ENCODE peak calls at places on chromosomes 5 and 9, in seven cellular contexts. One of them, this sample, is unnamed.
A peak's percentile ranks its signal among the peaks of the same experiment; 100 is the strongest.

GRCh38 chr9:4226331-4227250 is 73.3 kb downstream of the GLIS3 start:
- DNase-seq in C1 segment of cervical spinal cord: no peak
- DNase-seq in NCI-H2171: no peak
- DNase-seq in foreskin melanocyte: no peak
- DNase-seq in activated T-cell treated with anti-CD3 and anti-CD28 coated beads, Interleukin-2, amount 50 U/mL, for 72 hours: no peak
- DNase-seq in activated CD8-positive, alpha-beta memory T cell treated with anti-CD3 and anti-CD28 coated beads for 1 hour: no peak
- DNase-seq in WTC11: no peak
- DNase-seq in this sample: no peak

GRCh38 chr9:108258640-108259039 is 597.1 kb downstream of the ACTL7B start:
- DNase-seq in activated T-cell treated with anti-CD3 and anti-CD28 coated beads, Interleukin-2, amount 50 U/mL, for 72 hours: no peak
- DNase-seq in foreskin melanocyte: peak; percentile 94
- DNase-seq in NCI-H2171: no peak
- DNase-seq in activated CD8-positive, alpha-beta memory T cell treated with anti-CD3 and anti-CD28 coated beads for 1 hour: no peak
- DNase-seq in WTC11: no peak
- DNase-seq in C1 segment of cervical spinal cord: no peak
- DNase-seq in this sample: no peak

GRCh38 chr9:110650991-110651411 is 17.6 kb upstream of the MUSK start:
- DNase-seq in foreskin melanocyte: peak; percentile 87
- DNase-seq in WTC11: no peak
- DNase-seq in C1 segment of cervical spinal cord: no peak
- DNase-seq in activated T-cell treated with anti-CD3 and anti-CD28 coated beads, Interleukin-2, amount 50 U/mL, for 72 hours: no peak
- DNase-seq in activated CD8-positive, alpha-beta memory T cell treated with anti-CD3 and anti-CD28 coated beads for 1 hour: no peak
- DNase-seq in NCI-H2171: no peak
- DNase-seq in this sample: no peak

GRCh38 chr5:79512692-79513518 is 1.0 kb downstream of the HOMER1 start:
- DNase-seq in C1 segment of cervical spinal cord: no peak
- DNase-seq in activated T-cell treated with anti-CD3 and anti-CD28 coated beads, Interleukin-2, amount 50 U/mL, for 72 hours: peak; percentile 4
- DNase-seq in NCI-H2171: peak; percentile 14
- DNase-seq in foreskin melanocyte: peak; percentile 32
- DNase-seq in activated CD8-positive, alpha-beta memory T cell treated with anti-CD3 and anti-CD28 coated beads for 1 hour: no peak
- DNase-seq in WTC11: no peak
- DNase-seq in this sample: no peak

GRCh38 chr5:33788922-33789321 is 102.9 kb downstream of the ADAMTS12 start:
- DNase-seq in activated CD8-positive, alpha-beta memory T cell treated with anti-CD3 and anti-CD28 coated beads for 1 hour: no peak
- DNase-seq in foreskin melanocyte: peak; percentile 65
- DNase-seq in activated T-cell treated with anti-CD3 and anti-CD28 coated beads, Interleukin-2, amount 50 U/mL, for 72 hours: no peak
- DNase-seq in C1 segment of cervical spinal cord: no peak
- DNase-seq in WTC11: no peak
- DNase-seq in NCI-H2171: no peak
- DNase-seq in this sample: peak; percentile 90

GRCh38 chr9:35203531-35203930 is 41.7 kb downstream of the UNC13B start:
- DNase-seq in C1 segment of cervical spinal cord: no peak
- DNase-seq in WTC11: no peak
- DNase-seq in foreskin melanocyte: no peak
- DNase-seq in NCI-H2171: no peak
- DNase-seq in activated CD8-positive, alpha-beta memory T cell treated with anti-CD3 and anti-CD28 coated beads for 1 hour: no peak
- DNase-seq in activated T-cell treated with anti-CD3 and anti-CD28 coated beads, Interleukin-2, amount 50 U/mL, for 72 hours: no peak
- DNase-seq in this sample: no peak

GRCh38 chr9:112487008-112487798 is 576 bp downstream of the KIAA1958 start:
- DNase-seq in C1 segment of cervical spinal cord: peak; percentile 23
- DNase-seq in NCI-H2171: peak; percentile 42
- DNase-seq in foreskin melanocyte: peak; percentile 28
- DNase-seq in activated T-cell treated with anti-CD3 and anti-CD28 coated beads, Interleukin-2, amount 50 U/mL, for 72 hours: peak; percentile 58
- DNase-seq in activated CD8-positive, alpha-beta memory T cell treated with anti-CD3 and anti-CD28 coated beads for 1 hour: peak; percentile 38
- DNase-seq in WTC11: peak; percentile 67
- DNase-seq in this sample: peak; percentile 94

GRCh38 chr9:135561391-135562234 is at the start of gene PAEP:
- DNase-seq in activated CD8-positive, alpha-beta memory T cell treated with anti-CD3 and anti-CD28 coated beads for 1 hour: no peak
- DNase-seq in C1 segment of cervical spinal cord: no peak
- DNase-seq in foreskin melanocyte: peak; percentile 21
- DNase-seq in WTC11: no peak
- DNase-seq in NCI-H2171: no peak
- DNase-seq in activated T-cell treated with anti-CD3 and anti-CD28 coated beads, Interleukin-2, amount 50 U/mL, for 72 hours: no peak
- DNase-seq in this sample: no peak

GRCh38 chr9:85004818-85005413 is 335.4 kb downstream of the NTRK2 start:
- DNase-seq in WTC11: no peak
- DNase-seq in activated T-cell treated with anti-CD3 and anti-CD28 coated beads, Interleukin-2, amount 50 U/mL, for 72 hours: no peak
- DNase-seq in foreskin melanocyte: no peak
- DNase-seq in C1 segment of cervical spinal cord: no peak
- DNase-seq in NCI-H2171: no peak
- DNase-seq in activated CD8-positive, alpha-beta memory T cell treated with anti-CD3 and anti-CD28 coated beads for 1 hour: no peak
- DNase-seq in this sample: no peak

GRCh38 chr9:128024761-128025308 is 42.3 kb downstream of the NAIF1 start:
- DNase-seq in C1 segment of cervical spinal cord: no peak
- DNase-seq in NCI-H2171: no peak
- DNase-seq in activated T-cell treated with anti-CD3 and anti-CD28 coated beads, Interleukin-2, amount 50 U/mL, for 72 hours: no peak
- DNase-seq in foreskin melanocyte: no peak
- DNase-seq in activated CD8-positive, alpha-beta memory T cell treated with anti-CD3 and anti-CD28 coated beads for 1 hour: no peak
- DNase-seq in WTC11: no peak
- DNase-seq in this sample: no peak

GRCh38 chr5:39891376-39891775 is 466.6 kb upstream of the DAB2 start:
- DNase-seq in activated CD8-positive, alpha-beta memory T cell treated with anti-CD3 and anti-CD28 coated beads for 1 hour: no peak
- DNase-seq in activated T-cell treated with anti-CD3 and anti-CD28 coated beads, Interleukin-2, amount 50 U/mL, for 72 hours: no peak
- DNase-seq in NCI-H2171: no peak
- DNase-seq in foreskin melanocyte: no peak
- DNase-seq in WTC11: no peak
- DNase-seq in C1 segment of cervical spinal cord: no peak
- DNase-seq in this sample: no peak

GRCh38 chr9:336039-336438 is 121.4 kb downstream of the DOCK8 start:
- DNase-seq in NCI-H2171: no peak
- DNase-seq in activated CD8-positive, alpha-beta memory T cell treated with anti-CD3 and anti-CD28 coated beads for 1 hour: no peak
- DNase-seq in foreskin melanocyte: peak; percentile 51
- DNase-seq in activated T-cell treated with anti-CD3 and anti-CD28 coated beads, Interleukin-2, amount 50 U/mL, for 72 hours: no peak
- DNase-seq in WTC11: no peak
- DNase-seq in C1 segment of cervical spinal cord: no peak
- DNase-seq in this sample: no peak

GRCh38 chr5:140360101-140360500 is at the start of gene SLC4A9:
- DNase-seq in C1 segment of cervical spinal cord: no peak
- DNase-seq in activated T-cell treated with anti-CD3 and anti-CD28 coated beads, Interleukin-2, amount 50 U/mL, for 72 hours: no peak
- DNase-seq in foreskin melanocyte: no peak
- DNase-seq in NCI-H2171: no peak
- DNase-seq in activated CD8-positive, alpha-beta memory T cell treated with anti-CD3 and anti-CD28 coated beads for 1 hour: no peak
- DNase-seq in WTC11: no peak
- DNase-seq in this sample: no peak

GRCh38 chr5:34743878-34744277 is 87.8 kb downstream of the RAI14 start:
- DNase-seq in foreskin melanocyte: no peak
- DNase-seq in activated CD8-positive, alpha-beta memory T cell treated with anti-CD3 and anti-CD28 coated beads for 1 hour: no peak
- DNase-seq in C1 segment of cervical spinal cord: no peak
- DNase-seq in activated T-cell treated with anti-CD3 and anti-CD28 coated beads, Interleukin-2, amount 50 U/mL, for 72 hours: no peak
- DNase-seq in WTC11: no peak
- DNase-seq in NCI-H2171: no peak
- DNase-seq in this sample: peak; percentile 80

GRCh38 chr5:116451905-116452450 is 122.6 kb downstream of the SEMA6A start:
- DNase-seq in WTC11: no peak
- DNase-seq in activated CD8-positive, alpha-beta memory T cell treated with anti-CD3 and anti-CD28 coated beads for 1 hour: no peak
- DNase-seq in activated T-cell treated with anti-CD3 and anti-CD28 coated beads, Interleukin-2, amount 50 U/mL, for 72 hours: no peak
- DNase-seq in NCI-H2171: no peak
- DNase-seq in foreskin melanocyte: no peak
- DNase-seq in C1 segment of cervical spinal cord: no peak
- DNase-seq in this sample: no peak

GRCh38 chr9:99352786-99353185 is 130.7 kb downstream of the SEC61B start:
- DNase-seq in activated T-cell treated with anti-CD3 and anti-CD28 coated beads, Interleukin-2, amount 50 U/mL, for 72 hours: no peak
- DNase-seq in foreskin melanocyte: no peak
- DNase-seq in C1 segment of cervical spinal cord: no peak
- DNase-seq in WTC11: no peak
- DNase-seq in activated CD8-positive, alpha-beta memory T cell treated with anti-CD3 and anti-CD28 coated beads for 1 hour: no peak
- DNase-seq in NCI-H2171: no peak
- DNase-seq in this sample: no peak

GRCh38 chr9:34664281-34665108 is 2.0 kb upstream of the CCL27 start:
- DNase-seq in NCI-H2171: no peak
- DNase-seq in C1 segment of cervical spinal cord: peak; percentile 53
- DNase-seq in activated CD8-positive, alpha-beta memory T cell treated with anti-CD3 and anti-CD28 coated beads for 1 hour: no peak
- DNase-seq in foreskin melanocyte: peak; percentile 57
- DNase-seq in activated T-cell treated with anti-CD3 and anti-CD28 coated beads, Interleukin-2, amount 50 U/mL, for 72 hours: peak; percentile 86
- DNase-seq in WTC11: peak; percentile 94
- DNase-seq in this sample: peak; percentile 97

GRCh38 chr5:108924457-108924961 is 176.8 kb downstream of the FER start:
- DNase-seq in foreskin melanocyte: no peak
- DNase-seq in WTC11: no peak
- DNase-seq in activated CD8-positive, alpha-beta memory T cell treated with anti-CD3 and anti-CD28 coated beads for 1 hour: no peak
- DNase-seq in C1 segment of cervical spinal cord: no peak
- DNase-seq in activated T-cell treated with anti-CD3 and anti-CD28 coated beads, Interleukin-2, amount 50 U/mL, for 72 hours: no peak
- DNase-seq in NCI-H2171: no peak
- DNase-seq in this sample: no peak

GRCh38 chr9:89661391-89661949 is 56.7 kb downstream of the GADD45G start:
- DNase-seq in WTC11: no peak
- DNase-seq in NCI-H2171: no peak
- DNase-seq in foreskin melanocyte: no peak
- DNase-seq in activated T-cell treated with anti-CD3 and anti-CD28 coated beads, Interleukin-2, amount 50 U/mL, for 72 hours: no peak
- DNase-seq in activated CD8-positive, alpha-beta memory T cell treated with anti-CD3 and anti-CD28 coated beads for 1 hour: no peak
- DNase-seq in C1 segment of cervical spinal cord: no peak
- DNase-seq in this sample: no peak

GRCh38 chr9:98146101-98146991 is 27.3 kb upstream of the TRIM14 start:
- DNase-seq in WTC11: no peak
- DNase-seq in NCI-H2171: peak; percentile 4
- DNase-seq in foreskin melanocyte: no peak
- DNase-seq in activated CD8-positive, alpha-beta memory T cell treated with anti-CD3 and anti-CD28 coated beads for 1 hour: no peak
- DNase-seq in activated T-cell treated with anti-CD3 and anti-CD28 coated beads, Interleukin-2, amount 50 U/mL, for 72 hours: no peak
- DNase-seq in C1 segment of cervical spinal cord: no peak
- DNase-seq in this sample: peak; percentile 23

GRCh38 chr5:8825161-8825757 is 720.6 kb downstream of the SEMA5A start:
- DNase-seq in foreskin melanocyte: no peak
- DNase-seq in WTC11: no peak
- DNase-seq in NCI-H2171: peak; percentile 10
- DNase-seq in C1 segment of cervical spinal cord: no peak
- DNase-seq in activated CD8-positive, alpha-beta memory T cell treated with anti-CD3 and anti-CD28 coated beads for 1 hour: no peak
- DNase-seq in activated T-cell treated with anti-CD3 and anti-CD28 coated beads, Interleukin-2, amount 50 U/mL, for 72 hours: no peak
- DNase-seq in this sample: no peak

GRCh38 chr9:7149258-7149657 is 391.5 kb downstream of the KDM4C start:
- DNase-seq in activated CD8-positive, alpha-beta memory T cell treated with anti-CD3 and anti-CD28 coated beads for 1 hour: no peak
- DNase-seq in activated T-cell treated with anti-CD3 and anti-CD28 coated beads, Interleukin-2, amount 50 U/mL, for 72 hours: no peak
- DNase-seq in foreskin melanocyte: no peak
- DNase-seq in NCI-H2171: no peak
- DNase-seq in WTC11: no peak
- DNase-seq in C1 segment of cervical spinal cord: no peak
- DNase-seq in this sample: no peak

GRCh38 chr5:149771216-149771973 is 41.3 kb downstream of the PPARGC1B start:
- DNase-seq in foreskin melanocyte: no peak
- DNase-seq in activated CD8-positive, alpha-beta memory T cell treated with anti-CD3 and anti-CD28 coated beads for 1 hour: no peak
- DNase-seq in C1 segment of cervical spinal cord: no peak
- DNase-seq in WTC11: no peak
- DNase-seq in activated T-cell treated with anti-CD3 and anti-CD28 coated beads, Interleukin-2, amount 50 U/mL, for 72 hours: no peak
- DNase-seq in NCI-H2171: no peak
- DNase-seq in this sample: no peak

GRCh38 chr9:98341157-98342102 is 86.0 kb upstream of the TBC1D2 start:
- DNase-seq in activated T-cell treated with anti-CD3 and anti-CD28 coated beads, Interleukin-2, amount 50 U/mL, for 72 hours: no peak
- DNase-seq in activated CD8-positive, alpha-beta memory T cell treated with anti-CD3 and anti-CD28 coated beads for 1 hour: no peak
- DNase-seq in foreskin melanocyte: no peak
- DNase-seq in C1 segment of cervical spinal cord: no peak
- DNase-seq in NCI-H2171: peak; percentile 72
- DNase-seq in WTC11: no peak
- DNase-seq in this sample: peak; percentile 32

GRCh38 chr9:113619156-113619861 is 155.8 kb downstream of the RGS3 start:
- DNase-seq in foreskin melanocyte: no peak
- DNase-seq in WTC11: no peak
- DNase-seq in C1 segment of cervical spinal cord: no peak
- DNase-seq in activated CD8-positive, alpha-beta memory T cell treated with anti-CD3 and anti-CD28 coated beads for 1 hour: no peak
- DNase-seq in NCI-H2171: no peak
- DNase-seq in activated T-cell treated with anti-CD3 and anti-CD28 coated beads, Interleukin-2, amount 50 U/mL, for 72 hours: no peak
- DNase-seq in this sample: no peak

GRCh38 chr9:82903503-82903902 is 159.4 kb downstream of the RASEF start:
- DNase-seq in WTC11: no peak
- DNase-seq in activated T-cell treated with anti-CD3 and anti-CD28 coated beads, Interleukin-2, amount 50 U/mL, for 72 hours: no peak
- DNase-seq in activated CD8-positive, alpha-beta memory T cell treated with anti-CD3 and anti-CD28 coated beads for 1 hour: no peak
- DNase-seq in C1 segment of cervical spinal cord: no peak
- DNase-seq in NCI-H2171: no peak
- DNase-seq in foreskin melanocyte: no peak
- DNase-seq in this sample: no peak